ENCODE peak calls at places on chromosomes 6 and 20, in four cellular contexts. S is heart right ventricle, K is A549, M is tibial artery. L is an unnamed sample.
A peak's percentile ranks its signal among the peaks of the same experiment; 100 is the strongest.

GRCh38 chr6:156833755-156834154 is 56.6 kb downstream of the ARID1B start:
- DNase-seq in S (no peak), K (no peak), M (no peak), L (no peak)

GRCh38 chr6:87419266-87419665 is 11.5 kb downstream of the CFAP206 start:
- DNase-seq in S (no peak), K (no peak), M (no peak), L (no peak)

GRCh38 chr6:117306227-117306784 is 40.9 kb downstream of the VGLL2 start:
- DNase-seq in S (no peak), K (no peak), M (no peak), L (no peak)

GRCh38 chr6:5457983-5458683 is 196.8 kb downstream of the FARS2 start:
- DNase-seq in S (no peak), K (no peak), M (no peak), L (no peak)

GRCh38 chr6:105459884-105460283 is 57.0 kb upstream of the PREP start:
- DNase-seq in S (no peak), K (peak; percentile 1), M (no peak), L (no peak)

GRCh38 chr6:43396408-43397149 is 27.1 kb upstream of the ZNF318 start:
- DNase-seq in S (no peak), K (no peak), M (no peak), L (no peak)

GRCh38 chr20:21184810-21185209 is 58.9 kb downstream of the KIZ start:
- DNase-seq in S (no peak), K (no peak), M (no peak), L (no peak)

GRCh38 chr6:122719176-122719575 is 60.3 kb upstream of the FABP7 start:
- DNase-seq in S (no peak), K (no peak), M (no peak), L (no peak)

GRCh38 chr20:33411711-33412483 is 10.6 kb upstream of the CDK5RAP1 start:
- DNase-seq in S (no peak), K (no peak), M (no peak), L (no peak)

GRCh38 chr6:7146079-7146828 is 38.5 kb downstream of the RREB1 start:
- DNase-seq in S (no peak), K (no peak), M (peak; percentile 85), L (no peak)

GRCh38 chr6:165245287-165245686 is 64.1 kb downstream of the C6orf118 start:
- DNase-seq in S (no peak), K (no peak), M (no peak), L (no peak)

GRCh38 chr6:29624520-29624961 is 8.4 kb downstream of the GABBR1 start:
- DNase-seq in S (no peak), K (no peak), M (no peak), L (no peak)

GRCh38 chr6:43743682-43744381 is 26.2 kb upstream of the VEGFA start:
- DNase-seq in S (no peak), K (no peak), M (no peak), L (no peak)

GRCh38 chr6:129469070-129469662 is 240.8 kb downstream of the ARHGAP18 start:
- DNase-seq in S (no peak), K (no peak), M (no peak), L (no peak)

GRCh38 chr20:59459586-59459985 is 144.8 kb upstream of the PHACTR3 start:
- DNase-seq in S (no peak), K (no peak), M (no peak), L (no peak)

GRCh38 chr6:47229255-47229654 is 80.5 kb downstream of the TNFRSF21 start:
- DNase-seq in S (no peak), K (no peak), M (no peak), L (no peak)

GRCh38 chr20:31256959-31257358 is 505 bp upstream of the DEFB115 start:
- DNase-seq in S (no peak), K (no peak), M (no peak), L (no peak)

GRCh38 chr20:31260326-31260932 is 3.0 kb downstream of the DEFB115 start:
- DNase-seq in S (no peak), K (peak; percentile 22), M (no peak), L (no peak)

GRCh38 chr20:31257364-31257763 is at the start of gene DEFB115:
- DNase-seq in S (no peak), K (no peak), M (no peak), L (no peak)
- H3K9me3 ChIP-seq in S (no peaks in the 10 kb centered on the region), K (no peaks in the 10 kb centered on the region), M (no peaks in the 10 kb centered on the region), L (peaks cover 17% of the 10 kb centered on the region)

DNA sequence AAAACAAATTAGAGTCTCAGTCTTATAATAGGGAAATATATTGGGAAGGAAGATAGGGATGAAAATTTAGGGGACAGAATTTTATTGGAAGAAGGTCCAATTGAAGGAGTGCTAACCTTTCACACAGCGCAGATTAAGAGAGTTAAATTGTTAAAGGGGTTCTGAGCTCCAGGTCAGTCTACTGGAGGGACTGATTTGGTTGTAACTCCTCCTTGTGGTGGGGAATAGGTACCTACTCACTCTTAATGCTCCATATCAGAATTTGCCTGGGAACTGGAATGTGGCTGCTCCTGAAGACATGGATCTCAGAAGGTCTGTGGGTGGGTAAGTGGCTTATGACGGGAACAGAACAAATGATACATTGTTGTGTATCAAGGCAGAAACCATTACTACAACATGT is 143.5 kb downstream of the FLRT3 start:
- DNase-seq in S (no peak), K (peak; percentile 9), M (no peak), L (no peak)
- TF ChIP-seq CTCF in S (no peak), K (no peak), M (no peak), L (peak; percentile 17)

GRCh38 chr6:18555750-18556149 is 168.6 kb downstream of the RNF144B start:
- DNase-seq in S (no peak), K (no peak), M (no peak), L (no peak)

GRCh38 chr6:18565231-18565630 is 178.1 kb downstream of the RNF144B start:
- DNase-seq in S (no peak), K (no peak), M (no peak), L (no peak)

GRCh38 chr6:18564775-18565174 is 177.6 kb downstream of the RNF144B start:
- DNase-seq in S (no peak), K (no peak), M (no peak), L (no peak)

GRCh38 chr6:18562726-18563125 is 175.6 kb downstream of the RNF144B start:
- DNase-seq in S (no peak), K (no peak), M (no peak), L (no peak)

DNA sequence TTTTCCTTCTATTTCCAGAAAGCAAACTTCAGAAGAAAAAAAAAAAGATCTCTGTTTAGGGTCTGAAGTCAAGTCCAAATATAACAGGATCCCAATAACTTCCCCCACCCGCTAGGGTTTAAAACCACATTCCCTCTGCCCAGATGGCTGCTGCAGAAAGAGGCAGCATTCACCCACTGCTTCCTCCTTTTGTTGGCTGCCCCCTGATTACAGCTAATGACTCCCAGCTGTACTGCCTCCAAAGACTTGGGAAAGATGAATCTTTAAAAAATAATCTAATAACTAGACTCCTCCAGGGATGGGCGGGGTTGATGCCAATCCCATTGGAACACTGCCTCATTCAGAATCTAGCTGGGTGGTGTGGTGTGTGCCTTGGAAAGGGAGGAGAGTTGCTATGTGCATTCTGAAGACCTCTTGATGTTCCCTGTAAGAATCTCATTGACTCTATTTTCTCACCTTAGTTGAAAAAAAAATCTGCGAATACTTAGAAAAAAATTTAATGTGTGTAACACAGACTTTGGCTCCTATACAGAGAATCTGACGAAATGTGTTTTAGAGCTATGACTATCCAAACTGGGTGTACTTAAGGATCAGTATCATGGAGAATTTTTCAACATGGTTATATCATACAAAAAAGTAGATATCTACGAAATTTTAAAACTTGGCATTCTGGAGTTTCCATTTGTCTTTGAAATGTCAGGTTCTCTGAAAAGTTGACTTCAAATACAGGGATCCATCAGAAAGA is 174.0 kb downstream of the RNF144B start:
- DNase-seq in S (no peak), K (no peak), M (no peak), L (no peak)
- H3K4me3 ChIP-seq in S (no peak overlapping the region), K (no peak overlapping the region), M (no peak overlapping the region), L (no peak overlapping the region)

DNA sequence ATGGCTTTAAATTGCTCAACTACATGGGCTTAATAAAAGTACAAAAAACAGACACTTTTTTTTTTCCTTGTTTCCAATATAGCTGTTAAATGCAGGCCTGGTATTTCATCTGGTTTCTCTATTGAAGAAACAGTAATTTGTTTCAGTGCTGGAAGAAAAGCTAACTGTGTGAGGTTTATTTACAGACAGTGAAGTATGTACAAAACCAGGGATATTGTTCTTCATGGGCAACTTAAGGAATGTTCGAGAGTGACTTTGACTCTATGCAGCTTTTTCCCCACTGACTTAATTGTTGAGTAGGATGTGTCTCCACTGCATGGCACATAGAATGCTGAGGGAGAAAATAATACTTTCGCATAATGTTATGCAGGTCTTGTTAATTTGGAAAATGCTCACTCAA is 31.0 kb upstream of the PRL start:
- DNase-seq in S (no peak), K (no peak), M (no peak), L (no peak)
- H3K9me3 ChIP-seq in S (no peaks in the 10 kb centered on the region), K (no peaks in the 10 kb centered on the region), M (no peaks in the 10 kb centered on the region), L (peaks cover 4% of the 10 kb centered on the region)

DNA sequence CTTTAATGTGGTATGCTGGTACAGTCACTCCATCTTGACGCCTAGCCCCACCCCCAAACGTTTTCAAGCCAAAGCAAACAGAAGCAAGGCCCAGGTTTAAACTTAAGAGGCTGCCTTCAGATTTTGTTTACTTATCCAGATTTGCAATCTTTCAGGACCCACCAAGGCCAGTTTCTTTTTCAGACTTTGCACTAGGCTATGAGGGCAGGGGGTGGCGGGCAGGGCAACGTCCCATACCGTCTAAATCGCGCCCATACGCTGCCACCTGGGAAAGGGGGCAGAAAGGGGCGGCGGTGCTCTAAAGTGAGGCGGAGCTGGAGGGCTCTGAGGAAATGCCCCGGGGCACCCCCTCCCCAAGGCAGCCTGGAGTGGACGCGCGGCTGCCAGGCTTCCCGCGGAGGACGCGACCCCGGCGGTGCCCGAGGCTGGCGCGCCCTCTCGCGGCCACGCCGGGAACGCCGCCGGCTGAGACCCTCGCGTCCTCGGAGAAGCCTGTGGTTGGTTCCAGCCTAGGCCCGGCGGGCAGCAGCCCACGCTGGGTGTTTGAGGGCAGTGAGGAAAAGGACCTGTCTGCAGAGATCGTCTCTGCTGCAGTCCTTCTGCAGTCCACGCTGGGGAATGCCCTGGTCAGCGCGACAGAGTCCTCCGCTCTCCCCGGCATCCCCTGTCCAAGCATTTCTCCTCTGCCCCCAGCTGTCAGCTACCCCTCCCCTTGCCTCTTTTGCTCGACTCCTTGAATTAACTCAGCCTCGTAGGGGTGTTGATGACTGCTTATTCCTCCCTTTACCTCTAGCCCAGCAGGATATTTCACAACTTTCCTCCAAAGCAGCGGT is 129.2 kb upstream of the PRND start:
- DNase-seq in S (peak; percentile 55), K (peak; percentile 76), M (no peak), L (no peak)
- TF ChIP-seq CTCF in S (peak; percentile 78), K (peak; percentile 99), M (peak; percentile 97), L (peak; percentile 82)

DNA sequence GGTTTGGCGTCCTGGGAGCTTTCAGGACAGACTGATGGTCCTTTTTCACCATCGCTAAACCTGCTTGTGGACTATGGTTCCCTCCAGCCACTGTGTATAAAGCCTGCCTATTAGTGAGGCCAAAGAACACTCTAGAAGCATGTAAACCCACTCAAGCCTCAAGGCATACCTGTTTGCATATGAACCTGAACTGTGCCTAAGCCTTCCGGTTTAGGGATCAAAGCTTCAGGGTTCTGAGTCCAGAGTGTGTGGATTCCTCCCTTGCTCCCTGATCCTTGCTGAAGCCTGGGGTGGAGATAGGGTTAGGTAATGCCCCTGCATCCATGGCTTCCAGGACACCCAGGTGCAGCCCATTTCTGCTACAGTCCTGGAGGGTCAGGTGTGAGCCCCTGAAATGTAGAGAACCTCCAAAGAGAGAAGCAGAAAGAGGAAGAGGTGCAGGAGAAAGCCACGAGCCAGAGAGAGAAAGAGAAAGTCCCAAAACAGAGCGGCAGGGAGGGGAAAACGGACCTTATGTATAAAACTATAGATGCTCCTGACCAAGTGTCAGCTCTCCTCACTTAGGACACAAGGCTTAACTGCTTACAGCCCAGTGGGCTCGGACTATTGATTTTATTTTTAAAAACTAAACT is 93.3 kb downstream of the SCML4 start:
- DNase-seq in S (no peak), K (no peak), M (no peak), L (no peak)
- H3K4me3 ChIP-seq in S (peak overlapping the region; percentile 39), K (no peak overlapping the region), M (no peak overlapping the region), L (no peak overlapping the region)